ENCODE peak calls at places on chromosome 1, in six cellular contexts. Q, Z, X, H, E and P are unnamed samples.

GRCh38 chr1:222048030-222048632 is 306.2 kb upstream of the DUSP10 start:
- DNase-seq in Q (no peak), Z (peak), X (peak), H (no peak), E (no peak), P (no peak)

GRCh38 chr1:97743129-97743528 is 177.7 kb downstream of the DPYD start:
- DNase-seq in Q (no peak), Z (no peak), X (no peak), H (no peak), E (no peak), P (no peak)

GRCh38 chr1:42931108-42931539 is 27.5 kb downstream of the SLC2A1 start:
- DNase-seq in Q (peak), Z (peak), X (no peak), H (peak), E (no peak), P (no peak)

GRCh38 chr1:153565529-153566374 is at the start of gene S100A2:
- DNase-seq in Q (no peak), Z (peak), X (peak), H (peak), E (peak), P (peak)

GRCh38 chr1:40306296-40306695 is 10.8 kb downstream of the COL9A2 start:
- DNase-seq in Q (no peak), Z (no peak), X (no peak), H (peak), E (no peak), P (no peak)

GRCh38 chr1:178060789-178061556 is 32.9 kb upstream of the RASAL2 start:
- DNase-seq in Q (no peak), Z (peak), X (no peak), H (no peak), E (no peak), P (no peak)

GRCh38 chr1:154657547-154657946 is 49.6 kb upstream of the ADAR start:
- DNase-seq in Q (no peak), Z (no peak), X (no peak), H (no peak), E (no peak), P (no peak)

GRCh38 chr1:162357681-162358266 is 18.9 kb downstream of the SPATA46 start:
- DNase-seq in Q (no peak), Z (peak), X (peak), H (no peak), E (peak), P (peak)

GRCh38 chr1:84407524-84408318 is 9.4 kb downstream of the DNASE2B start:
- DNase-seq in Q (no peak), Z (peak), X (no peak), H (no peak), E (no peak), P (no peak)

GRCh38 chr1:115440733-115441132 is 102.7 kb upstream of the NGF start:
- DNase-seq in Q (no peak), Z (no peak), X (no peak), H (no peak), E (no peak), P (no peak)

GRCh38 chr1:208557046-208557445 is 312.9 kb upstream of the PLXNA2 start:
- DNase-seq in Q (no peak), Z (no peak), X (no peak), H (no peak), E (no peak), P (no peak)

GRCh38 chr1:219702551-219703215 is 89.8 kb upstream of the ZC3H11B start:
- DNase-seq in Q (no peak), Z (peak), X (no peak), H (no peak), E (peak), P (no peak)

GRCh38 chr1:197466813-197467212 is 198.8 kb downstream of the CRB1 start:
- DNase-seq in Q (no peak), Z (no peak), X (no peak), H (no peak), E (no peak), P (no peak)

GRCh38 chr1:82485591-82486369 is 685.0 kb downstream of the ADGRL2 start:
- DNase-seq in Q (no peak), Z (peak), X (no peak), H (peak), E (peak), P (no peak)

GRCh38 chr1:32895325-32896215 is 5.6 kb downstream of the TMEM54 start:
- DNase-seq in Q (no peak), Z (no peak), X (no peak), H (no peak), E (no peak), P (no peak)

GRCh38 chr1:10662824-10663667 is 133.4 kb downstream of the CASZ1 start:
- DNase-seq in Q (no peak), Z (no peak), X (no peak), H (no peak), E (peak), P (no peak)

GRCh38 chr1:18707696-18708257 is 77.1 kb downstream of the PAX7 start:
- DNase-seq in Q (no peak), Z (no peak), X (no peak), H (no peak), E (no peak), P (no peak)

GRCh38 chr1:203839081-203839480 is 22.3 kb upstream of the SNRPE start:
- DNase-seq in Q (no peak), Z (peak), X (peak), H (no peak), E (no peak), P (no peak)

GRCh38 chr1:184843732-184844495 is 89.3 kb upstream of the EDEM3 start:
- DNase-seq in Q (peak), Z (no peak), X (no peak), H (no peak), E (no peak), P (no peak)

GRCh38 chr1:168312718-168313604 is 32.3 kb downstream of the TBX19 start:
- DNase-seq in Q (no peak), Z (no peak), X (no peak), H (no peak), E (no peak), P (no peak)

GRCh38 chr1:78176448-78176847 is 130.7 kb downstream of the GIPC2 start:
- DNase-seq in Q (no peak), Z (peak), X (peak), H (no peak), E (peak), P (peak)

GRCh38 chr1:6111571-6111970 is 65.9 kb downstream of the KCNAB2 start:
- DNase-seq in Q (no peak), Z (no peak), X (no peak), H (no peak), E (peak), P (no peak)

GRCh38 chr1:51410568-51411460 is 80.5 kb upstream of the TTC39A start:
- DNase-seq in Q (no peak), Z (peak), X (no peak), H (no peak), E (peak), P (no peak)

GRCh38 chr1:175152006-175152652 is 40.4 kb downstream of the KIAA0040 start:
- DNase-seq in Q (peak), Z (peak), X (no peak), H (peak), E (peak), P (no peak)

GRCh38 chr1:215710340-215710971 is 143.4 kb downstream of the KCTD3 start:
- DNase-seq in Q (no peak), Z (peak), X (peak), H (no peak), E (peak), P (peak)

GRCh38 chr1:205374205-205375078 is 17.7 kb upstream of the KLHDC8A start:
- DNase-seq in Q (no peak), Z (peak), X (peak), H (no peak), E (no peak), P (no peak)

GRCh38 chr1:22930235-22930912 is 42.3 kb downstream of the LACTBL1 start:
- DNase-seq in Q (no peak), Z (peak), X (peak), H (no peak), E (no peak), P (no peak)

GRCh38 chr1:72186733-72187307 is 95.5 kb downstream of the NEGR1 start:
- DNase-seq in Q (no peak), Z (peak), X (no peak), H (no peak), E (no peak), P (no peak)

GRCh38 chr1:160884091-160884490 is 889 bp downstream of the ITLN1 start:
- DNase-seq in Q (no peak), Z (no peak), X (no peak), H (no peak), E (no peak), P (no peak)

GRCh38 chr1:234154320-234155251 is 218.7 kb upstream of the COA6 start:
- DNase-seq in Q (peak), Z (peak), X (peak), H (no peak), E (peak), P (peak)

GRCh38 chr1:36573445-36573844 is 90.7 kb upstream of the CSF3R start:
- DNase-seq in Q (no peak), Z (no peak), X (no peak), H (no peak), E (no peak), P (no peak)

GRCh38 chr1:110292031-110292300 is 47.2 kb upstream of the RBM15 start:
- DNase-seq in Q (no peak), Z (no peak), X (no peak), H (no peak), E (no peak), P (no peak)

GRCh38 chr1:55816456-55816794 is 601.3 kb upstream of the USP24 start:
- DNase-seq in Q (no peak), Z (peak), X (no peak), H (no peak), E (no peak), P (no peak)